ENCODE peak calls at places on chromosomes 12 and 14, in nine cellular contexts. One of them, this sample, is unnamed.
A peak's percentile ranks its signal among the peaks of the same experiment; 100 is the strongest.

GRCh38 chr14:39977198-39977597 is 545.0 kb upstream of the FBXO33 start:
- DNase-seq in body of pancreas: no peak
- DNase-seq in A549: no peak
- DNase-seq in heart right ventricle: no peak
- DNase-seq in endothelial cell: no peak
- DNase-seq in stomach: no peak
- DNase-seq in IMR-90: no peak
- DNase-seq in right atrium auricular region: no peak
- DNase-seq in astrocyte of the spinal cord: no peak
- DNase-seq in this sample: no peak

GRCh38 chr14:60093088-60093487 is 1.4 kb downstream of the PCNX4 start:
- DNase-seq in endothelial cell: no peak
- DNase-seq in IMR-90: no peak
- DNase-seq in body of pancreas: no peak
- DNase-seq in A549: no peak
- DNase-seq in heart right ventricle: no peak
- DNase-seq in astrocyte of the spinal cord: no peak
- DNase-seq in stomach: no peak
- DNase-seq in right atrium auricular region: no peak
- DNase-seq in this sample: no peak

GRCh38 chr12:48105321-48105866 is 485 bp downstream of the SENP1 start:
- DNase-seq in heart right ventricle: no peak
- DNase-seq in A549: peak; percentile 23
- DNase-seq in astrocyte of the spinal cord: no peak
- DNase-seq in endothelial cell: no peak
- DNase-seq in body of pancreas: no peak
- DNase-seq in stomach: no peak
- DNase-seq in IMR-90: peak; percentile 30
- DNase-seq in right atrium auricular region: no peak
- DNase-seq in this sample: no peak

GRCh38 chr14:35155962-35156361 is 33.6 kb downstream of the PRORP start:
- DNase-seq in A549: no peak
- DNase-seq in body of pancreas: no peak
- DNase-seq in endothelial cell: no peak
- DNase-seq in astrocyte of the spinal cord: peak; percentile 50
- DNase-seq in heart right ventricle: no peak
- DNase-seq in IMR-90: peak; percentile 79
- DNase-seq in stomach: no peak
- DNase-seq in right atrium auricular region: no peak
- DNase-seq in this sample: peak; percentile 8

GRCh38 chr12:86723326-86723725 is 467.1 kb upstream of the MGAT4C start:
- DNase-seq in astrocyte of the spinal cord: no peak
- DNase-seq in heart right ventricle: no peak
- DNase-seq in stomach: no peak
- DNase-seq in body of pancreas: no peak
- DNase-seq in IMR-90: no peak
- DNase-seq in right atrium auricular region: no peak
- DNase-seq in A549: no peak
- DNase-seq in endothelial cell: no peak
- DNase-seq in this sample: no peak

GRCh38 chr12:93783827-93784226 is 106.7 kb downstream of the CRADD start:
- DNase-seq in heart right ventricle: no peak
- DNase-seq in A549: no peak
- DNase-seq in astrocyte of the spinal cord: no peak
- DNase-seq in body of pancreas: no peak
- DNase-seq in right atrium auricular region: no peak
- DNase-seq in endothelial cell: no peak
- DNase-seq in IMR-90: no peak
- DNase-seq in stomach: no peak
- DNase-seq in this sample: no peak

GRCh38 chr14:99679543-99679942 is 4.6 kb upstream of the CYP46A1 start:
- DNase-seq in astrocyte of the spinal cord: no peak
- DNase-seq in body of pancreas: no peak
- DNase-seq in IMR-90: no peak
- DNase-seq in heart right ventricle: no peak
- DNase-seq in A549: no peak
- DNase-seq in stomach: no peak
- DNase-seq in endothelial cell: no peak
- DNase-seq in right atrium auricular region: no peak
- DNase-seq in this sample: no peak

GRCh38 chr14:60965402-60965801 is 15.5 kb downstream of the TRMT5 start:
- DNase-seq in stomach: no peak
- DNase-seq in heart right ventricle: no peak
- DNase-seq in right atrium auricular region: no peak
- DNase-seq in body of pancreas: no peak
- DNase-seq in astrocyte of the spinal cord: peak; percentile 86
- DNase-seq in A549: no peak
- DNase-seq in endothelial cell: no peak
- DNase-seq in IMR-90: peak; percentile 92
- DNase-seq in this sample: no peak

GRCh38 chr14:92516966-92517350 is 3.4 kb downstream of the RIN3 start:
- DNase-seq in astrocyte of the spinal cord: no peak
- DNase-seq in body of pancreas: no peak
- DNase-seq in IMR-90: no peak
- DNase-seq in stomach: no peak
- DNase-seq in endothelial cell: no peak
- DNase-seq in right atrium auricular region: no peak
- DNase-seq in A549: no peak
- DNase-seq in heart right ventricle: no peak
- DNase-seq in this sample: no peak

GRCh38 chr14:52391866-52392600 is 77.9 kb downstream of the PTGER2 start:
- DNase-seq in astrocyte of the spinal cord: peak; percentile 83
- DNase-seq in A549: no peak
- DNase-seq in right atrium auricular region: no peak
- DNase-seq in endothelial cell: no peak
- DNase-seq in body of pancreas: no peak
- DNase-seq in stomach: no peak
- DNase-seq in IMR-90: peak; percentile 48
- DNase-seq in heart right ventricle: no peak
- DNase-seq in this sample: no peak

GRCh38 chr12:106074361-106074705 is 64.4 kb downstream of the NUAK1 start:
- DNase-seq in heart right ventricle: no peak
- DNase-seq in endothelial cell: no peak
- DNase-seq in A549: no peak
- DNase-seq in astrocyte of the spinal cord: no peak
- DNase-seq in right atrium auricular region: no peak
- DNase-seq in body of pancreas: no peak
- DNase-seq in IMR-90: no peak
- DNase-seq in stomach: no peak
- DNase-seq in this sample: no peak

GRCh38 chr12:12992418-12993175 is 7.5 kb downstream of the HEBP1 start:
- DNase-seq in A549: peak; percentile 24
- DNase-seq in body of pancreas: no peak
- DNase-seq in right atrium auricular region: peak; percentile 80
- DNase-seq in stomach: peak; percentile 35
- DNase-seq in IMR-90: peak; percentile 98
- DNase-seq in endothelial cell: no peak
- DNase-seq in astrocyte of the spinal cord: peak; percentile 89
- DNase-seq in heart right ventricle: peak; percentile 13
- DNase-seq in this sample: no peak

GRCh38 chr14:34098045-34098984 is 147.4 kb upstream of the EGLN3 start:
- DNase-seq in A549: peak; percentile 35
- DNase-seq in endothelial cell: peak; percentile 55
- DNase-seq in body of pancreas: peak; percentile 35
- DNase-seq in astrocyte of the spinal cord: peak; percentile 64
- DNase-seq in heart right ventricle: peak; percentile 24
- DNase-seq in stomach: peak; percentile 46
- DNase-seq in right atrium auricular region: no peak
- DNase-seq in IMR-90: peak; percentile 29
- DNase-seq in this sample: peak; percentile 71

GRCh38 chr14:29821665-29822429 is 105.8 kb downstream of the PRKD1 start:
- DNase-seq in right atrium auricular region: no peak
- DNase-seq in endothelial cell: no peak
- DNase-seq in heart right ventricle: no peak
- DNase-seq in body of pancreas: no peak
- DNase-seq in IMR-90: no peak
- DNase-seq in stomach: no peak
- DNase-seq in A549: no peak
- DNase-seq in astrocyte of the spinal cord: no peak
- DNase-seq in this sample: no peak

GRCh38 chr12:68619541-68619940 is 8.8 kb downstream of the RAP1B start:
- DNase-seq in right atrium auricular region: no peak
- DNase-seq in heart right ventricle: no peak
- DNase-seq in stomach: no peak
- DNase-seq in astrocyte of the spinal cord: no peak
- DNase-seq in IMR-90: no peak
- DNase-seq in body of pancreas: no peak
- DNase-seq in endothelial cell: no peak
- DNase-seq in A549: no peak
- DNase-seq in this sample: no peak

GRCh38 chr14:100679170-100679569 is 47.5 kb upstream of the DLK1 start:
- DNase-seq in IMR-90: no peak
- DNase-seq in astrocyte of the spinal cord: no peak
- DNase-seq in endothelial cell: no peak
- DNase-seq in right atrium auricular region: no peak
- DNase-seq in body of pancreas: no peak
- DNase-seq in A549: no peak
- DNase-seq in heart right ventricle: no peak
- DNase-seq in stomach: no peak
- DNase-seq in this sample: no peak

GRCh38 chr12:21526721-21527345 is 737 bp downstream of the SPX start:
- DNase-seq in heart right ventricle: no peak
- DNase-seq in body of pancreas: peak; percentile 54
- DNase-seq in astrocyte of the spinal cord: no peak
- DNase-seq in right atrium auricular region: no peak
- DNase-seq in A549: no peak
- DNase-seq in endothelial cell: no peak
- DNase-seq in stomach: no peak
- DNase-seq in IMR-90: no peak
- DNase-seq in this sample: no peak

GRCh38 chr12:73452672-73453469 is 1084.8 kb upstream of the ATXN7L3B start:
- DNase-seq in body of pancreas: no peak
- DNase-seq in heart right ventricle: no peak
- DNase-seq in IMR-90: no peak
- DNase-seq in endothelial cell: no peak
- DNase-seq in right atrium auricular region: no peak
- DNase-seq in stomach: no peak
- DNase-seq in astrocyte of the spinal cord: no peak
- DNase-seq in A549: no peak
- DNase-seq in this sample: no peak

GRCh38 chr14:63204407-63205280 is at the start of gene RHOJ:
- DNase-seq in IMR-90: peak; percentile 32
- DNase-seq in endothelial cell: peak; percentile 33
- DNase-seq in right atrium auricular region: no peak
- DNase-seq in astrocyte of the spinal cord: peak; percentile 39
- DNase-seq in A549: no peak
- DNase-seq in heart right ventricle: peak; percentile 14
- DNase-seq in body of pancreas: no peak
- DNase-seq in stomach: no peak
- DNase-seq in this sample: no peak
- TF ChIP-seq CTCF in IMR-90: no peak
- TF ChIP-seq CTCF in endothelial cell: no peak
- TF ChIP-seq CTCF in right atrium auricular region: no peak
- TF ChIP-seq CTCF in astrocyte of the spinal cord: no peak
- TF ChIP-seq CTCF in A549: no peak
- TF ChIP-seq CTCF in heart right ventricle: no peak
- TF ChIP-seq CTCF in body of pancreas: no peak
- TF ChIP-seq CTCF in stomach: no peak
- TF ChIP-seq CTCF in this sample: no peak

GRCh38 chr12:52308807-52309425 is 12.3 kb downstream of the KRT83 start:
- DNase-seq in body of pancreas: no peak
- DNase-seq in right atrium auricular region: no peak
- DNase-seq in stomach: no peak
- DNase-seq in endothelial cell: no peak
- DNase-seq in IMR-90: no peak
- DNase-seq in astrocyte of the spinal cord: no peak
- DNase-seq in A549: no peak
- DNase-seq in heart right ventricle: no peak
- DNase-seq in this sample: no peak
- TF ChIP-seq CTCF in body of pancreas: no peak
- TF ChIP-seq CTCF in right atrium auricular region: no peak
- TF ChIP-seq CTCF in stomach: no peak
- TF ChIP-seq CTCF in endothelial cell: no peak
- TF ChIP-seq CTCF in IMR-90: no peak
- TF ChIP-seq CTCF in astrocyte of the spinal cord: no peak
- TF ChIP-seq CTCF in A549: no peak
- TF ChIP-seq CTCF in heart right ventricle: no peak
- TF ChIP-seq CTCF in this sample: no peak

GRCh38 chr12:14356147-14356546 is 9.3 kb upstream of the ATF7IP start:
- DNase-seq in endothelial cell: no peak
- DNase-seq in IMR-90: no peak
- DNase-seq in stomach: no peak
- DNase-seq in body of pancreas: no peak
- DNase-seq in heart right ventricle: no peak
- DNase-seq in astrocyte of the spinal cord: no peak
- DNase-seq in A549: no peak
- DNase-seq in right atrium auricular region: no peak
- DNase-seq in this sample: no peak

GRCh38 chr12:14362347-14362746 is 3.1 kb upstream of the ATF7IP start:
- DNase-seq in heart right ventricle: no peak
- DNase-seq in astrocyte of the spinal cord: no peak
- DNase-seq in IMR-90: no peak
- DNase-seq in stomach: no peak
- DNase-seq in A549: no peak
- DNase-seq in body of pancreas: no peak
- DNase-seq in right atrium auricular region: no peak
- DNase-seq in endothelial cell: no peak
- DNase-seq in this sample: no peak

DNA sequence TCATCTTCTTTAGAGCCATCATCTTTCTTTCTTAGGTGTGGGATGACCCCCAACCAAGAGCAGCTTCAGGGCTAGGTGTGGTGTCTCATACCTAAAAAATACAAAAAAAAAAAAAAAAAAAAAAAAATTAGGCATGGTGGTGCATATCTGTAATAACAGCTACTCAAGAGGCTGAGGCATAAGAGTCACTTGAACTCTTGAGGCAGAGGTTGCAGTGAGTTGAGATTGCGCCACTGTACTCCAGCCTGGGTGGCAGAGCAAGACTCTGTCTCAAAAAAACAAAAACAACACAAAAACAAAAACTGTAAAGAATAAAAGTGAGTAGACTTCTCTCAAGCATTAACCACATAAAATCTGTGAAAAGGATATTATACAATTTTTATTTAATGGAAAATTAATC is 8.0 kb upstream of the ATF7IP start:
- DNase-seq in right atrium auricular region: no peak
- DNase-seq in endothelial cell: no peak
- DNase-seq in A549: no peak
- DNase-seq in astrocyte of the spinal cord: no peak
- DNase-seq in body of pancreas: no peak
- DNase-seq in IMR-90: no peak
- DNase-seq in heart right ventricle: no peak
- DNase-seq in stomach: no peak
- DNase-seq in this sample: no peak
- TF ChIP-seq CTCF in right atrium auricular region: no peak
- TF ChIP-seq CTCF in endothelial cell: no peak
- TF ChIP-seq CTCF in A549: no peak
- TF ChIP-seq CTCF in astrocyte of the spinal cord: no peak
- TF ChIP-seq CTCF in body of pancreas: no peak
- TF ChIP-seq CTCF in IMR-90: no peak
- TF ChIP-seq CTCF in heart right ventricle: no peak
- TF ChIP-seq CTCF in stomach: no peak
- TF ChIP-seq CTCF in this sample: no peak

DNA sequence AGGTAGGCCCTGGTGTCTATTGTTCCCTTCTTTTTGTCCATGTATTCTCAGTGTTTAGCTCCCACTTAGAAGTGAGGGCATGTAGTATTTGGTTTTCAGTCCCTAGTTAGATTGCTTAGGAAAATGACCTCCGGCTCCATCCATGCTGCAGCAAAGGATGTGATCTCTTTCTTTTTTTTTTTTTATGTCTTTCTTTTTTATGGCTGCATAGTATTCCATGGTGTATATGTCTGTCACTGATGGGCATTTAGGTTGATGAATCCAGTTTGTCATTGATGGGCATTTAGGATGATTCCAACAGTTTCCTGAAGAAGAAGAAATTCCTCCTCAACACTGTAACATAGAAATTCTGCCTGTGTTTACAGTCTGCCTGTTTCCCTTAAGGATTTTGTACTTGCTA is 231.1 kb downstream of the CCDC91 start:
- DNase-seq in A549: no peak
- DNase-seq in stomach: no peak
- DNase-seq in astrocyte of the spinal cord: no peak
- DNase-seq in body of pancreas: no peak
- DNase-seq in right atrium auricular region: no peak
- DNase-seq in heart right ventricle: no peak
- DNase-seq in endothelial cell: no peak
- DNase-seq in IMR-90: no peak
- DNase-seq in this sample: no peak
- TF ChIP-seq CTCF in A549: no peak
- TF ChIP-seq CTCF in stomach: no peak
- TF ChIP-seq CTCF in astrocyte of the spinal cord: no peak
- TF ChIP-seq CTCF in body of pancreas: no peak
- TF ChIP-seq CTCF in right atrium auricular region: no peak
- TF ChIP-seq CTCF in heart right ventricle: no peak
- TF ChIP-seq CTCF in endothelial cell: no peak
- TF ChIP-seq CTCF in IMR-90: no peak
- TF ChIP-seq CTCF in this sample: no peak

This sample was measured in Calu3.